ENCODE peak calls at places on chromosomes 13 and 19, in seven cellular contexts. M, A, Y, L, D, Q and X are unnamed samples.

GRCh38 chr19:10262771-10263170 is 8.1 kb upstream of the ICAM1 start:
- DNase-seq in M (no peak), A (no peak), Y (no peak), L (no peak), D (no peak), Q (no peak), X (no peak)

GRCh38 chr19:6064016-6064702 is 46.1 kb downstream of the RFX2 start:
- DNase-seq in M (no peak), A (no peak), Y (no peak), L (no peak), D (no peak), Q (no peak), X (no peak)

GRCh38 chr13:93800342-93800741 is 573.7 kb downstream of the GPC6 start:
- DNase-seq in M (no peak), A (no peak), Y (no peak), L (no peak), D (no peak), Q (no peak), X (no peak)

GRCh38 chr13:60352644-60353043 is 44.4 kb upstream of the TDRD3 start:
- DNase-seq in M (no peak), A (no peak), Y (no peak), L (no peak), D (no peak), Q (no peak), X (no peak)

GRCh38 chr19:55379161-55379560 is 2.5 kb downstream of the TMEM190 start:
- DNase-seq in M (no peak), A (no peak), Y (no peak), L (no peak), D (no peak), Q (no peak), X (no peak)

GRCh38 chr13:49811527-49811908 is 19.0 kb upstream of the KPNA3 start:
- DNase-seq in M (no peak), A (no peak), Y (no peak), L (no peak), D (no peak), Q (no peak), X (no peak)

GRCh38 chr19:8654591-8655339 is 24.3 kb downstream of the NFILZ start:
- DNase-seq in M (peak; percentile 74), A (peak; percentile 41), Y (peak; percentile 88), L (no peak), D (peak; percentile 59), Q (no peak), X (peak; percentile 12)

GRCh38 chr13:27966641-27967202 is 2.4 kb downstream of the CDX2 start:
- DNase-seq in M (no peak), A (no peak), Y (no peak), L (no peak), D (no peak), Q (no peak), X (no peak)

GRCh38 chr19:8988204-8988603 is 22.0 kb downstream of the MUC16 start:
- DNase-seq in M (no peak), A (no peak), Y (peak; percentile 3), L (no peak), D (peak; percentile 7), Q (no peak), X (no peak)

GRCh38 chr19:18672606-18673337 is 10.7 kb upstream of the CRTC1 start:
- DNase-seq in M (no peak), A (no peak), Y (peak; percentile 81), L (no peak), D (no peak), Q (no peak), X (no peak)

GRCh38 chr13:51520524-51520923 is 63.7 kb upstream of the WDFY2 start:
- DNase-seq in M (no peak), A (no peak), Y (no peak), L (no peak), D (no peak), Q (peak; percentile 46), X (no peak)

GRCh38 chr13:34409496-34410163 is 532.4 kb upstream of the NBEA start:
- DNase-seq in M (no peak), A (no peak), Y (no peak), L (no peak), D (no peak), Q (no peak), X (no peak)

GRCh38 chr19:47756627-47756929 is 11.2 kb downstream of the NOP53 start:
- DNase-seq in M (no peak), A (no peak), Y (no peak), L (no peak), D (no peak), Q (no peak), X (no peak)

GRCh38 chr19:38735257-38735686 is 9.0 kb downstream of the CAPN12 start:
- DNase-seq in M (no peak), A (no peak), Y (peak; percentile 77), L (no peak), D (peak; percentile 69), Q (no peak), X (no peak)

GRCh38 chr13:40626566-40626965 is 39.9 kb downstream of the FOXO1 start:
- DNase-seq in M (no peak), A (no peak), Y (no peak), L (no peak), D (no peak), Q (no peak), X (no peak)

GRCh38 chr19:51676566-51677083 is 16.5 kb upstream of the SPACA6 start:
- DNase-seq in M (no peak), A (no peak), Y (no peak), L (no peak), D (no peak), Q (no peak), X (no peak)

GRCh38 chr13:43522788-43523187 is 264.0 kb downstream of the ENOX1 start:
- DNase-seq in M (no peak), A (no peak), Y (no peak), L (no peak), D (no peak), Q (peak; percentile 55), X (no peak)

GRCh38 chr19:39496063-39496462 is 2.7 kb upstream of the DLL3 start:
- DNase-seq in M (no peak), A (no peak), Y (no peak), L (no peak), D (no peak), Q (no peak), X (no peak)

GRCh38 chr19:988081-988480 is 3.9 kb downstream of the WDR18 start:
- DNase-seq in M (no peak), A (peak; percentile 13), Y (no peak), L (no peak), D (no peak), Q (no peak), X (no peak)

GRCh38 chr13:90675129-90675528 is 672.4 kb upstream of the MIR17HG start:
- DNase-seq in M (no peak), A (no peak), Y (no peak), L (no peak), D (no peak), Q (no peak), X (no peak)

GRCh38 chr13:60627071-60627686 is 230.2 kb downstream of the TDRD3 start:
- DNase-seq in M (no peak), A (no peak), Y (no peak), L (peak; percentile 16), D (peak; percentile 6), Q (peak; percentile 15), X (no peak)

GRCh38 chr13:25886438-25887214 is 165.2 kb downstream of the SHISA2 start:
- DNase-seq in M (no peak), A (no peak), Y (no peak), L (no peak), D (no peak), Q (peak; percentile 77), X (peak; percentile 63)

GRCh38 chr13:63438951-63439350 is 2023.3 kb upstream of the PCDH20 start:
- DNase-seq in M (no peak), A (no peak), Y (no peak), L (no peak), D (no peak), Q (no peak), X (no peak)

GRCh38 chr13:81395368-81395767 is 1054.4 kb upstream of the SPRY2 start:
- DNase-seq in M (no peak), A (no peak), Y (peak; percentile 68), L (no peak), D (no peak), Q (no peak), X (peak; percentile 9)

GRCh38 chr19:17555929-17556813 is 722 bp downstream of the COLGALT1 start:
- DNase-seq in M (peak; percentile 49), A (peak; percentile 63), Y (peak; percentile 84), L (peak; percentile 43), D (no peak), Q (peak; percentile 25), X (peak; percentile 33)

GRCh38 chr19:11381535-11382369 is 2.4 kb downstream of the EPOR start:
- DNase-seq in M (peak; percentile 62), A (peak; percentile 66), Y (peak; percentile 91), L (peak; percentile 16), D (peak; percentile 83), Q (peak; percentile 81), X (peak; percentile 75)
- H3K27ac ChIP-seq in M (peak overlapping the region; percentile 88), A (no peak overlapping the region), Y (no peak overlapping the region), L (peak overlapping the region; percentile 92), D (peak overlapping the region; percentile 91), Q (peak overlapping the region; percentile 74), X (peak overlapping the region; percentile 68)

DNA sequence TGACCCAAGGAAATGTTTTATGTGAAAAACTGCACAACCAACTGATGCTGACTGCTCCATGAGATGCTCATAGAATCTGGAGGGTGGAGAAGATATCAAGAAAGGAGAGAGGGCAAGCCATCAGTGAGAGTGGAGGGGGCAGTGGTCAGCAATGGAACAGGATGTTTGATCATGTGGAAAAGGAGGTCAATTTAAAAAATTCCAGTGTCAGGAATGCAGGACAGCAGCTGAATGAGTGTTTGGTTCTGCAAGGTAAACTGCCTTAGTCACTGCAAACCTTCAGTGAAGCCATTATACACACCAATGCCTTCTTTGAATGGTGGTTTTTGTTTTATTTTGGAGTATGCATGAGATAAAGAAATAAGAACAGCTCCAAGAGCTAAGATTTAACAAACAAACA is 121.5 kb downstream of the FGF14 start:
- DNase-seq in M (no peak), A (no peak), Y (no peak), L (no peak), D (no peak), Q (no peak), X (no peak)
- H3K27ac ChIP-seq in M (no peak overlapping the region), A (no peak overlapping the region), Y (no peak overlapping the region), L (no peak overlapping the region), D (no peak overlapping the region), Q (no peak overlapping the region), X (no peak overlapping the region)

GRCh38 chr19:2356036-2356646 is 3.9 kb upstream of the TMPRSS9 start:
- DNase-seq in M (no peak), A (peak; percentile 14), Y (no peak), L (no peak), D (no peak), Q (no peak), X (no peak)
- H3K27ac ChIP-seq in M (no peak overlapping the region), A (no peak overlapping the region), Y (no peak overlapping the region), L (no peak overlapping the region), D (no peak overlapping the region), Q (no peak overlapping the region), X (no peak overlapping the region)

GRCh38 chr13:35598233-35598632 is 121.7 kb upstream of the MAB21L1 start:
- DNase-seq in M (no peak), A (no peak), Y (no peak), L (no peak), D (no peak), Q (no peak), X (no peak)

GRCh38 chr13:35598790-35599369 is 122.4 kb upstream of the MAB21L1 start:
- DNase-seq in M (no peak), A (no peak), Y (no peak), L (no peak), D (no peak), Q (no peak), X (no peak)

GRCh38 chr13:35596299-35596698 is 119.8 kb upstream of the MAB21L1 start:
- DNase-seq in M (no peak), A (no peak), Y (no peak), L (no peak), D (no peak), Q (no peak), X (no peak)

GRCh38 chr13:35599385-35599784 is 122.9 kb upstream of the MAB21L1 start:
- DNase-seq in M (no peak), A (no peak), Y (no peak), L (no peak), D (no peak), Q (no peak), X (peak; percentile 68)

GRCh38 chr13:35597451-35597850 is 121.0 kb upstream of the MAB21L1 start:
- DNase-seq in M (no peak), A (no peak), Y (no peak), L (no peak), D (no peak), Q (no peak), X (no peak)
- H3K27ac ChIP-seq in M (no peak overlapping the region), A (no peak overlapping the region), Y (no peak overlapping the region), L (peak overlapping the region; percentile 43), D (no peak overlapping the region), Q (no peak overlapping the region), X (no peak overlapping the region)